ENCODE peak calls at places on chromosomes 1 and 21, in nine cellular contexts. Q is sciatic nerve; C is activated CD8-positive, alpha-beta T cell treated with anti-CD3 and anti-CD28 coated beads for 36 hours; D is left colon; J is T-helper 17 cell; R is Right ventricle myocardium superior; K is pancreas; G is T-cell; N is heart right ventricle. P is an unnamed sample.

GRCh38 chr21:37425684-37426083 is 59.1 kb downstream of the DYRK1A start:
- ATAC-seq in G (no peak), Q (no peak), N (peak), J (no peak), D (no peak), K (no peak), C (no peak), R (no peak), P (no peak)

GRCh38 chr1:96214982-96215381 is 506.6 kb upstream of the PTBP2 start:
- ATAC-seq in D (no peak), N (no peak), G (no peak), Q (no peak), R (peak), K (no peak), C (no peak), J (no peak), P (no peak)

GRCh38 chr21:38042246-38042645 is 126.0 kb upstream of the KCNJ6 start:
- ATAC-seq in G (no peak), Q (no peak), C (no peak), D (no peak), K (no peak), R (no peak), J (no peak), N (no peak), P (no peak)

GRCh38 chr1:109749221-109749620 is 8.4 kb upstream of the GSTM3 start:
- ATAC-seq in G (no peak), K (no peak), R (peak), D (peak), Q (no peak), J (no peak), C (no peak), N (peak), P (no peak)

GRCh38 chr1:228445867-228446584 is 29.4 kb upstream of the TRIM17 start:
- ATAC-seq in J (peak), N (peak), G (peak), K (peak), C (peak), R (peak), D (peak), Q (peak), P (peak)

GRCh38 chr1:161045749-161046573 is at the start of gene USF1:
- ATAC-seq in C (peak), N (peak), G (peak), Q (peak), D (peak), R (peak), K (peak), J (peak), P (peak)

GRCh38 chr1:216812966-216813365 is 89.7 kb upstream of the ESRRG start:
- ATAC-seq in D (no peak), R (no peak), G (no peak), C (no peak), J (no peak), K (no peak), Q (no peak), N (peak), P (no peak)

GRCh38 chr1:150514913-150515327 is 632 bp upstream of the FALEC start:
- ATAC-seq in R (peak), N (no peak), Q (peak), K (peak), C (no peak), J (no peak), G (no peak), D (peak), P (peak)

GRCh38 chr1:24484208-24484607 is 18.4 kb upstream of the RCAN3 start:
- ATAC-seq in Q (no peak), R (no peak), K (no peak), J (no peak), G (no peak), N (no peak), C (peak), D (no peak), P (no peak)

GRCh38 chr1:156660752-156661112 is 16.5 kb downstream of the NES start:
- ATAC-seq in G (no peak), D (peak), R (no peak), K (peak), N (no peak), J (no peak), C (peak), Q (no peak), P (no peak)

GRCh38 chr1:224851210-224851849 is 78.1 kb upstream of the DNAH14 start:
- ATAC-seq in C (peak), N (no peak), J (peak), Q (peak), R (peak), K (peak), D (peak), G (no peak), P (peak)

GRCh38 chr1:111161843-111162242 is 21.8 kb downstream of the CEPT1 start:
- ATAC-seq in N (no peak), K (no peak), G (no peak), Q (no peak), C (no peak), D (peak), J (no peak), R (no peak), P (no peak)

GRCh38 chr1:56547473-56547872 is 31.9 kb downstream of the PLPP3 start:
- ATAC-seq in K (no peak), C (no peak), J (no peak), N (peak), G (no peak), R (no peak), D (peak), Q (peak), P (peak)

GRCh38 chr1:216246577-216246976 is 176.7 kb downstream of the USH2A start:
- ATAC-seq in C (no peak), R (no peak), Q (no peak), D (no peak), G (no peak), K (no peak), N (no peak), J (no peak), P (no peak)

GRCh38 chr1:210536263-210536961 is 207.7 kb downstream of the HHAT start:
- ATAC-seq in G (no peak), C (no peak), J (no peak), K (no peak), Q (no peak), N (no peak), D (no peak), R (no peak), P (no peak)

GRCh38 chr1:62437273-62437945 is 560 bp downstream of the USP1 start:
- ATAC-seq in J (no peak), C (no peak), Q (no peak), N (no peak), K (peak), G (peak), R (peak), D (peak), P (peak)

GRCh38 chr1:34754878-34755637 is at the start of gene GJB5:
- ATAC-seq in R (no peak), K (no peak), D (no peak), C (no peak), G (no peak), J (no peak), Q (no peak), N (no peak), P (peak)

GRCh38 chr1:39220900-39221870 is 16.7 kb downstream of the MACF1 start:
- ATAC-seq in Q (no peak), R (no peak), D (no peak), N (no peak), C (no peak), K (no peak), G (no peak), J (no peak), P (no peak)

GRCh38 chr1:89633745-89634625 is 1.1 kb downstream of the LRRC8C start:
- ATAC-seq in C (no peak), Q (peak), G (peak), K (peak), D (peak), J (no peak), N (peak), R (peak), P (no peak)

GRCh38 chr21:26546698-26547097 is 26.4 kb downstream of the CYYR1 start:
- ATAC-seq in Q (peak), K (no peak), J (no peak), D (no peak), C (no peak), R (peak), G (no peak), N (peak), P (peak)

GRCh38 chr1:208007319-208007937 is 96.5 kb upstream of the CD34 start:
- ATAC-seq in J (no peak), R (no peak), C (no peak), G (no peak), D (no peak), Q (no peak), K (no peak), N (no peak), P (no peak)

P was measured in esophagus mucosa.